ENCODE peak calls at places on chromosomes 4 and X, in four cellular contexts. U is HL-60, O is GM12878, G is K562. X is an unnamed sample.

GRCh38 chr4:4479366-4479765 is 62.5 kb downstream of the STX18 start:
- DNase-seq in G (no peak), U (no peak), O (no peak), X (no peak)

GRCh38 chr4:77023920-77024319 is 51.9 kb downstream of the CCNI start:
- DNase-seq in U (no peak), G (no peak), O (no peak), X (no peak)

GRCh38 chr4:80989921-80990544 is 40.5 kb upstream of the BMP3 start:
- DNase-seq in U (peak), O (peak), G (peak), X (peak)

GRCh38 chrX:105475801-105476200 is 255.3 kb upstream of the TEX13A start:
- DNase-seq in U (no peak), O (no peak), G (no peak), X (no peak)

GRCh38 chr4:6926681-6927478 is 17.3 kb downstream of the TBC1D14 start:
- DNase-seq in O (no peak), G (peak), U (no peak), X (no peak)

GRCh38 chr4:22678851-22679517 is 13.8 kb upstream of the GBA3 start:
- DNase-seq in U (no peak), G (no peak), O (no peak), X (no peak)

GRCh38 chrX:35098419-35098818 is 155.8 kb downstream of the FAM47B start:
- DNase-seq in G (no peak), O (no peak), U (no peak), X (no peak)

GRCh38 chr4:164193676-164194075 is 560.3 kb upstream of the SMIM31 start:
- DNase-seq in U (no peak), O (no peak), G (no peak), X (no peak)

GRCh38 chr4:103008875-103009729 is 10.4 kb downstream of the SLC9B1 start:
- DNase-seq in U (peak), G (peak), O (peak), X (no peak)

GRCh38 chrX:64977830-64978229 is 1.6 kb upstream of the ZC4H2 start:
- DNase-seq in U (no peak), G (no peak), O (no peak), X (no peak)

GRCh38 chrX:1463581-1464281 is 11.0 kb upstream of the ASMTL start:
- DNase-seq in U (peak), O (no peak), G (no peak), X (no peak)

GRCh38 chr4:26459054-26459755 is 31.1 kb downstream of the CCKAR start:
- DNase-seq in O (peak), G (peak), U (peak), X (peak)

GRCh38 chrX:40207626-40208025 is 109.9 kb upstream of the BCOR start:
- DNase-seq in U (peak), G (peak), O (no peak), X (no peak)

GRCh38 chrX:47877327-47877726 is 40.6 kb downstream of the ZNF81 start:
- DNase-seq in G (no peak), O (peak), U (no peak), X (no peak)

GRCh38 chr4:119810001-119810400 is 181.4 kb upstream of the PDE5A start:
- DNase-seq in U (no peak), O (no peak), G (no peak), X (no peak)

GRCh38 chr4:159021597-159022385 is 81.1 kb upstream of the RAPGEF2 start:
- DNase-seq in O (no peak), G (no peak), U (no peak), X (no peak)

GRCh38 chrX:44997888-44998287 is 124.9 kb downstream of the KDM6A start:
- DNase-seq in O (peak), G (no peak), U (no peak), X (no peak)

GRCh38 chr4:123453006-123453685 is 56.6 kb downstream of the SPRY1 start:
- DNase-seq in O (no peak), U (no peak), G (no peak), X (no peak)

GRCh38 chr4:21699437-21699836 is 249.1 kb downstream of the KCNIP4 start:
- DNase-seq in U (no peak), G (no peak), O (no peak), X (no peak)

GRCh38 chr4:61202638-61203495 is 2.7 kb downstream of the ADGRL3 start:
- DNase-seq in G (no peak), U (no peak), O (no peak), X (peak)

GRCh38 chr4:72319596-72319995 is 249.4 kb downstream of the ADAMTS3 start:
- DNase-seq in G (no peak), O (no peak), U (no peak), X (no peak)

GRCh38 chr4:18075823-18076433 is 54.4 kb upstream of the LCORL start:
- DNase-seq in U (peak), G (peak), O (no peak), X (no peak)

GRCh38 chr4:105714071-105714521 is 5.5 kb downstream of the GSTCD start:
- DNase-seq in O (no peak), U (peak), G (no peak), X (no peak)

GRCh38 chr4:38290360-38290759 is 330.2 kb downstream of the PTTG2 start:
- DNase-seq in O (no peak), G (no peak), U (no peak), X (no peak)

GRCh38 chrX:153226344-153227190 is 47.5 kb downstream of the MAGEA1 start:
- DNase-seq in U (no peak), O (no peak), G (peak), X (no peak)

GRCh38 chr4:82780398-82781231 is 18.0 kb downstream of the SCD5 start:
- DNase-seq in G (no peak), U (peak), O (no peak), X (no peak)

GRCh38 chr4:85246055-85246454 is 228.9 kb upstream of the ARHGAP24 start:
- DNase-seq in G (no peak), U (no peak), O (no peak), X (no peak)

GRCh38 chr4:177320721-177321120 is 11.0 kb downstream of the NEIL3 start:
- DNase-seq in O (no peak), G (no peak), U (no peak), X (no peak)

GRCh38 chr4:123597586-123597985 is 201.0 kb downstream of the SPRY1 start:
- DNase-seq in U (no peak), O (no peak), G (no peak), X (no peak)

GRCh38 chr4:81021526-81021944 is 9.0 kb upstream of the BMP3 start:
- DNase-seq in G (no peak), O (no peak), U (no peak), X (no peak)

GRCh38 chrX:79036152-79036551 is 91.0 kb downstream of the P2RY10 start:
- DNase-seq in G (no peak), O (no peak), U (no peak), X (no peak)

GRCh38 chr4:63607186-63607872 is 801.9 kb downstream of the TECRL start:
- DNase-seq in O (no peak), U (no peak), G (no peak), X (no peak)

GRCh38 chr4:15034071-15034764 is 31.9 kb downstream of the CPEB2 start:
- DNase-seq in U (no peak), G (no peak), O (no peak), X (no peak)
- TF ChIP-seq SPI1 in U (no peak), G (no peak), O (no peak), X (no peak)

DNA sequence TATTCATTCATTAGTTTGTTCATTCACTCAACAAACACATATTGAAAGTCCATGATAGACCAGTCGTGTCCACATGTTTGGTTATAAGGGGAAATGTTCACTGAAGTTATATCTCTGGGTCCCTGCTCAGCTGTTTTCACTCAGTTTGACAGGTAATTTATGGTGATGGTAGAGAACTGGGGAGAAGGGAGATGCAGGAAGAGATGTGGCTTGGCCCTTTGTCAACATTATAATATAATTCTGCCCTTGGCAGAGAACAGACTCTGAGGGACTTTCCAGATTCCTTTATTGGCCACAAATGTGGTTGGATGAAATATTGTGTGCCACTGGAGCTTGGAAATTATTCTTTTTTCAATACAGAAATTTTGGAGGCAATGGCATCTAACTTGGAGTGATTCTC is 50.0 kb downstream of the OSTC start:
- DNase-seq in G (no peak), O (no peak), U (no peak), X (no peak)
- TF ChIP-seq POLR2AphosphoS5 in G (no peak), O (no peak), U (no peak), X (no peak)

GRCh38 chr4:146450524-146450923 is 71.2 kb downstream of the SLC10A7 start:
- DNase-seq in U (no peak), G (no peak), O (no peak), X (peak)
- TF ChIP-seq SPI1 in U (no peak), G (no peak), O (no peak), X (no peak)

DNA sequence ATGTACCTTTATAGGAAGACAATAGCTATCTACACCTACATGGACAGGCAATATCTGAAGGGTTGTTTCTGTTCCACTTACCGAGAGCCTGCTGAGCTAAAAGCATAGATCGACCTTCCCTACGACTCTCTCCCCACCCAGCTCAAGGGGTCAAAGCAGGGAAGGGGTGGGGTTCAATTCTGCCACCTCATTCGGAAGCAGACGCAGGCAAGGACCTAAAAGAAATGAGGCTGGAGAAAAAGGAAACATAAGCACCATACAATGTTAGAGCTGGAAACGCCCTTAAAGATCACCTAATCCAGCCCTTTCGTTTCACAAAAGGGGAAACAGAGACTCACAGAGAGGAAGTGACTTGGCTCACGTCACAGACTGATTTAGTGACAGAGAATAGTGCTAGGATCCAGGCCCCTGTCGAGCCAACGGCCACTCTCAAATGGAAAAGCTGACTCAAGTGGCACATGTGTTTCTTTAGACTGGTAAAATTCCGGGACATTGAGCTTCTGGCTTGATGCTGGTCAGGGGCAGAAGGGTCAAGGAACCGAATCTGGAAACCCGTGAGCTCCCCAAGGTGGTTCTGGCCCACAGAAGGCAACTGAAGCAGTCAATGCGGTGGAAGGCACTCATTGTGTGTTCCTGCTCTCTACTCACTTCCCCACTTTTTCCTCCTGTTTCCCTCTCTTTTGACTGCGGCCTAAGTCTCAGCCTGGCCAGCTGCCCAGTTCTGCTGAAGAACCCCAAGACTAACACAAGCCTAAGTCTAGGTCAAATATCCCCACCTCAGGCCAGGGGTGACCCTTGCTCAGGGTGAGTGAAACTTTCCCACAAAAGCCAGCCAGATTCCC is 7.5 kb downstream of the SEPTIN6 start:
- DNase-seq in O (no peak), U (peak), G (no peak), X (no peak)
- TF ChIP-seq POLR2AphosphoS5 in O (peak), U (peak), G (no peak), X (no peak)

GRCh38 chr4:41619161-41619560 is 81.2 kb downstream of the LIMCH1 start:
- DNase-seq in O (no peak), G (no peak), U (no peak), X (no peak)
- TF ChIP-seq SPI1 in O (no peak), G (no peak), U (no peak), X (no peak)

GRCh38 chr4:78058591-78059523 is 1.7 kb downstream of the FRAS1 start:
- DNase-seq in U (no peak), G (no peak), O (no peak), X (no peak)

GRCh38 chr4:78057135-78057599 is at the start of gene FRAS1:
- DNase-seq in U (no peak), G (no peak), O (no peak), X (no peak)

GRCh38 chr4:78059524-78059889 is 2.4 kb downstream of the FRAS1 start:
- DNase-seq in U (peak), O (no peak), G (peak), X (peak)

GRCh38 chr4:78057600-78058560 is 757 bp downstream of the FRAS1 start:
- DNase-seq in U (peak), O (no peak), G (no peak), X (no peak)

DNA sequence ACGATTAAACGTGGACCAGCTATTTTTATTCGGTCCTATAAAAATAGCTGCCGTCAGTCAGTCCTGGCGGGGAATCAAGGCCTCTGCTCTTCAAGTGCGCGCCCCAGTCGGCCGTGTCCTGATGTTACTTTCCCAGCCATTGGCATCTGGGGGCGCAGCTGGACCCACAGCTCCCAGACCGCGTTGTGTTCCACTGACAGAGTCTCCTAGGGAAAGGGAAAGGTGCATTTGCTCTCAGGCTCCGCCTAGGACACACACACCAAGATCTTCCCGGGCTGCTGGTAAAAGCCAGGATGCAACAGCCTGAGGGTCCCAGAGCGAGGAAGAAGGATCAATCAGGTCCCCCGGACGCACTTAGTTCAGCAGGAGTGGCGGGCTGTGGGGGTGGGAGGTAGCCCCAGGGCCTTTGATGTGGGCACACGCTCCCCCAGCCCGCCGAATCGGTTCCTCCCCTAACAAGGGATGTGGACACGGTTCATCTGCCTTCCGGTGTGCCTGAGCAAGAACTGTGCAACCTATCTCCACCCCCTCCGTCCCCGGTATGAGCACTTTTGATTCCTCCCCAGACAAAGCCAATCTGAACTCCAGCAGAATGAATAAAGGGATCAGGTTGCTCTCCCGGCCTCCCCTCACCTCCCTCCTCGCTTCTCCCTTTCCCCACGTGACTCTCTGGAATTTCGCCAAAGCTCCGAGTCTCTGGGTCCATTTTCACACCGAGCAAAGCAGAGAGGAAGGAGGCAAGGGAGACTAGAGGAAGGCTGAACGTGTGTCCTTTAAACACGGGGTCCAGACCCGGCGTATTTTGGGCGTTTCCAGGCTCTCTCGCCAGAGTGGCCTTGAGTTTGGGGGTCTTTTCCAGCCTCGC is 626 bp upstream of the FRAS1 start:
- DNase-seq in O (no peak), G (peak), U (no peak), X (peak)
- TF ChIP-seq POLR2AphosphoS5 in O (no peak), G (no peak), U (no peak), X (no peak)

GRCh38 chr4:121676388-121677075 is 20.2 kb downstream of the ANXA5 start:
- DNase-seq in G (no peak), U (no peak), O (no peak), X (no peak)

GRCh38 chr4:121674696-121675095 is 22.1 kb downstream of the ANXA5 start:
- DNase-seq in G (no peak), O (no peak), U (no peak), X (no peak)

GRCh38 chr4:121674191-121674590 is 22.6 kb downstream of the ANXA5 start:
- DNase-seq in U (no peak), O (no peak), G (no peak), X (no peak)

GRCh38 chr4:121677524-121677923 is 19.3 kb downstream of the ANXA5 start:
- DNase-seq in O (no peak), G (no peak), U (no peak), X (no peak)

DNA sequence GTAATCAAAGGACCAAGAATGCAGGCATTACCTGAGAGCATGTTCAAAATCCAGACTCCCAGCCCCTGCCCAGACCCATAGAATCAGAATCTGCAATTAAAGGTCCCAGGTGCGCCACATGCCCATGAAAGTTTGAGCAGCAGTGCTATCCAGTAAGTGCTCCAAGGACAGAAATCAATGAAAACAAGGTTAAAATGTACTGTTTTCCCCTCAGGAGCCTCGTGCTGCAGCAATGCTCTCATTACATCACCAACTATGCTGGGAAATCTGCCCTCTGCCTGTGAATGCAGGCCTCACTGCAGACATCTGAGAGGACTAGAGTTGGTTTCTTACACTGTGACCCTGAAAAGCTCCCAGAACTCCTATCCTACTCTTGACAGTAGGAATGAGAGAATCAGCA is 21.1 kb downstream of the ANXA5 start:
- DNase-seq in O (no peak), U (no peak), G (no peak), X (no peak)
- TF ChIP-seq SPI1 in O (no peak), U (no peak), G (no peak), X (no peak)

DNA sequence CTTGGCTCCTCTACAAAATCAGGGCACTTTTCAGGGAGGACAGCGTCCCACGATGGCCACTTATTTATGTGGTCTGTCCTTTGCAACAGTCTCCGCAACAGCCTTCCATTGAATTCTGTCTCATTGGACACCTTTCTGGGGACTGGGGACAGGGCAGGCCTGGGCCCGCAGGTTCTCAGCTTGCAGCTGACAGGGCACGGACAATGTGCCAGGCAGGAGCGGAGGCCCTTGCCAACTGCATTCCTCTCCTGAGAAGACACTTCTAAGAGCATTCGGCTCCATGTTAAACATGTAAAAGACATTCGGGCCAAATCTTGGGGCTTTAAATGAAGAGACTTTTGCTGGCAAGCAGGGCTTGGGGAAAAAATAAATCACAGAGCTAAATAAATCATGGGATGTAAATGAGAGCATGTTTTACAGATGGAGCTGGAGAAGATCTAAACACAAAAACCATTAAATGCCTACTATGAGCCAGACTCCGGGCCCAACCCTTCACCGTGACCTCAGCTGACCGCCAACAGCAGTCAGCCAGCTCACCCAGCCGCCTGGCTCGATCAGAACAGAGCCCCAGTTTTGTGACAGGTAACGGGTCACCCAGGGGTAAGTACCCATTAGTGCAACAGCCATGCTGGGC is 14.9 kb downstream of the WDR1 start:
- DNase-seq in G (no peak), O (no peak), U (no peak), X (no peak)
- TF ChIP-seq POLR2AphosphoS5 in G (no peak), O (no peak), U (no peak), X (no peak)